ENCODE peak calls at places on chromosomes 3 and 15, in six cellular contexts. M, I, V, L, T and E are unnamed samples.

GRCh38 chr15:27438403-27439375 is 467.7 kb downstream of the GABRG3 start:
- DNase-seq in M (no peak), I (peak; percentile 60), V (no peak), L (no peak), T (no peak), E (no peak)

GRCh38 chr3:8560608-8561007 is 59.0 kb downstream of the LMCD1 start:
- DNase-seq in M (no peak), I (peak; percentile 98), V (no peak), L (no peak), T (no peak), E (no peak)

GRCh38 chr3:173275740-173276139 is 121.8 kb upstream of the NLGN1 start:
- DNase-seq in M (peak; percentile 22), I (no peak), V (no peak), L (peak; percentile 11), T (peak; percentile 47), E (no peak)

GRCh38 chr15:74176262-74177208 is 3.0 kb downstream of the ISLR start:
- DNase-seq in M (peak; percentile 82), I (peak; percentile 34), V (peak; percentile 66), L (no peak), T (no peak), E (no peak)

GRCh38 chr15:25437751-25438600 is 848 bp downstream of the UBE3A start:
- DNase-seq in M (peak; percentile 74), I (peak; percentile 50), V (peak; percentile 93), L (peak; percentile 25), T (peak; percentile 52), E (peak; percentile 70)

GRCh38 chr15:52682776-52683175 is 3.6 kb upstream of the ATOSA start:
- DNase-seq in M (no peak), I (no peak), V (no peak), L (no peak), T (no peak), E (no peak)

GRCh38 chr3:126313580-126314304 is 43.5 kb downstream of the KLF15 start:
- DNase-seq in M (no peak), I (no peak), V (peak; percentile 42), L (no peak), T (no peak), E (no peak)

GRCh38 chr3:188169826-188170455 is 16.0 kb downstream of the LPP start:
- DNase-seq in M (no peak), I (no peak), V (no peak), L (no peak), T (no peak), E (no peak)

GRCh38 chr15:73950479-73951043 is 24.3 kb downstream of the LOXL1 start:
- DNase-seq in M (no peak), I (no peak), V (peak; percentile 56), L (no peak), T (no peak), E (no peak)

GRCh38 chr3:123636431-123636841 is 51.6 kb upstream of the HACD2 start:
- DNase-seq in M (peak; percentile 93), I (no peak), V (no peak), L (no peak), T (peak; percentile 89), E (no peak)

GRCh38 chr15:25188551-25189101 is 233.8 kb downstream of the SNRPN start:
- DNase-seq in M (no peak), I (no peak), V (no peak), L (no peak), T (no peak), E (no peak)

GRCh38 chr3:149352556-149352955 is 19.1 kb upstream of the TM4SF18 start:
- DNase-seq in M (peak; percentile 83), I (peak; percentile 51), V (peak; percentile 78), L (peak; percentile 67), T (peak; percentile 58), E (no peak)

GRCh38 chr3:38226273-38226672 is 39.3 kb upstream of the SLC22A13 start:
- DNase-seq in M (no peak), I (no peak), V (no peak), L (no peak), T (no peak), E (no peak)

GRCh38 chr3:59127071-59127470 is 77.2 kb upstream of the CFAP20DC start:
- DNase-seq in M (no peak), I (peak; percentile 89), V (no peak), L (no peak), T (no peak), E (no peak)

GRCh38 chr3:49998326-49998725 is 58.4 kb downstream of the RBM6 start:
- DNase-seq in M (no peak), I (peak; percentile 62), V (no peak), L (no peak), T (no peak), E (no peak)

GRCh38 chr3:42830437-42831320 is 21.4 kb downstream of the ACKR2 start:
- DNase-seq in M (peak; percentile 68), I (no peak), V (no peak), L (peak; percentile 78), T (peak; percentile 81), E (no peak)

GRCh38 chr3:77772459-77772858 is 732.6 kb downstream of the ROBO2 start:
- DNase-seq in M (no peak), I (no peak), V (no peak), L (no peak), T (no peak), E (no peak)

GRCh38 chr3:38247366-38248035 is 18.1 kb upstream of the SLC22A13 start:
- DNase-seq in M (no peak), I (peak; percentile 91), V (no peak), L (peak; percentile 6), T (no peak), E (no peak)

GRCh38 chr15:82393671-82394070 is 35.9 kb upstream of the GOLGA6L9 start:
- DNase-seq in M (no peak), I (peak; percentile 53), V (no peak), L (no peak), T (no peak), E (no peak)

GRCh38 chr3:165854696-165855095 is 17.5 kb upstream of the BCHE start:
- DNase-seq in M (peak; percentile 9), I (peak; percentile 31), V (no peak), L (peak; percentile 1), T (peak; percentile 7), E (no peak)

GRCh38 chr3:111943533-111943932 is 35.3 kb upstream of the ABHD10 start:
- DNase-seq in M (no peak), I (no peak), V (no peak), L (no peak), T (no peak), E (no peak)

GRCh38 chr3:11155341-11156025 is 1.2 kb downstream of the HRH1 start:
- DNase-seq in M (peak; percentile 84), I (peak; percentile 88), V (no peak), L (peak; percentile 24), T (peak; percentile 31), E (no peak)

GRCh38 chr3:196080997-196081833 is 675 bp downstream of the TFRC start:
- DNase-seq in M (peak; percentile 81), I (peak; percentile 41), V (peak; percentile 93), L (peak; percentile 35), T (peak; percentile 73), E (peak; percentile 47)

GRCh38 chr3:11288786-11289637 is 16.8 kb downstream of the ATG7 start:
- DNase-seq in M (no peak), I (peak; percentile 92), V (no peak), L (peak; percentile 23), T (peak; percentile 32), E (no peak)

GRCh38 chr3:123281929-123282328 is 80.2 kb downstream of the SEC22A start:
- DNase-seq in M (peak; percentile 9), I (no peak), V (no peak), L (no peak), T (no peak), E (no peak)

GRCh38 chr3:124780356-124780755 is 50.1 kb downstream of the UMPS start:
- DNase-seq in M (peak; percentile 63), I (peak; percentile 85), V (no peak), L (no peak), T (no peak), E (no peak)

GRCh38 chr15:59999558-60000112 is 4.5 kb upstream of the FOXB1 start:
- DNase-seq in M (peak; percentile 51), I (no peak), V (no peak), L (no peak), T (no peak), E (no peak)

GRCh38 chr15:25238716-25239470 is 199.9 kb downstream of the UBE3A start:
- DNase-seq in M (no peak), I (no peak), V (peak; percentile 35), L (no peak), T (no peak), E (no peak)

GRCh38 chr15:62618432-62618831 is 424.1 kb upstream of the TPM1 start:
- DNase-seq in M (no peak), I (peak; percentile 79), V (no peak), L (no peak), T (no peak), E (no peak)

GRCh38 chr15:62847900-62848489 is 194.6 kb upstream of the TPM1 start:
- DNase-seq in M (peak; percentile 83), I (peak; percentile 50), V (no peak), L (peak; percentile 44), T (peak; percentile 72), E (no peak)

DNA sequence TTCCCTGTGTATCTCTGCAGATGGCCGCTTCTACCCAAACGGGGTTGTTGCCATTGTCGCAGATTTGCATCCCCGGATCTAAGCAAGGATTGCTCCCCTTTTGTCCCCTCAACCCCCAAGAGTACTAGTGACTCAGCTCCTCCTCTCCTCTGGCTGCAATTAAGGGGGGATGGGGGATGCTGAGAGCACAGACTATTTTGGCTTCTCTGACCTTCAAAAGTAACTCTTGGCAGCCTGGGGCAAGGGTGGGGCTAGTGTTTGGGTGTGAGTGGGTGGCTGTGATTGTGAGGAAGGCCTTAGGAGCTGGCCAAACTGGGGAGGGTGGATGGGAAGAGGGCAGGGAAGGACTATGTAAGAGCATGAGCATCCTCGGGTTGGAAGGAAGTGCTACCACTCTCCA is 1.2 kb upstream of the MAP1A start:
- DNase-seq in M (no peak), I (no peak), V (no peak), L (no peak), T (no peak), E (no peak)
- H3K4me3 ChIP-seq in M (no peak overlapping the region), I (peak overlapping the region; percentile 74), V (no peak overlapping the region), L (no peak overlapping the region), T (no peak overlapping the region), E (no peak overlapping the region)

GRCh38 chr3:184242297-184242685 is 6.5 kb downstream of the ALG3 start:
- DNase-seq in M (peak; percentile 23), I (no peak), V (peak; percentile 45), L (no peak), T (no peak), E (no peak)
- H3K4me3 ChIP-seq in M (no peak overlapping the region), I (no peak overlapping the region), V (no peak overlapping the region), L (no peak overlapping the region), T (no peak overlapping the region), E (no peak overlapping the region)

GRCh38 chr3:119664370-119664769 is 4.0 kb upstream of the POPDC2 start:
- DNase-seq in M (no peak), I (no peak), V (no peak), L (no peak), T (no peak), E (no peak)
- H3K4me3 ChIP-seq in M (no peak overlapping the region), I (no peak overlapping the region), V (no peak overlapping the region), L (no peak overlapping the region), T (no peak overlapping the region), E (no peak overlapping the region)

GRCh38 chr15:75307778-75308390 is 25.2 kb downstream of the GOLGA6D start:
- DNase-seq in M (peak; percentile 90), I (no peak), V (no peak), L (peak; percentile 58), T (peak; percentile 68), E (no peak)
- H3K4me3 ChIP-seq in M (no peak overlapping the region), I (no peak overlapping the region), V (no peak overlapping the region), L (no peak overlapping the region), T (no peak overlapping the region), E (no peak overlapping the region)